ENCODE peak calls at places on chromosomes 3 and 15, in four cellular contexts. One of them, this sample, is unnamed.

GRCh38 chr3:86988235-86988634 is 2.7 kb downstream of the VGLL3 start:
- DNase-seq in PC-3: peak; percentile 61
- DNase-seq in AG04449: peak; percentile 78
- DNase-seq in fibroblast of mammary gland: peak; percentile 87
- DNase-seq in this sample: peak; percentile 82

GRCh38 chr15:45892182-45892581 is 257.4 kb downstream of the SQOR start:
- DNase-seq in AG04449: no peak
- DNase-seq in PC-3: peak; percentile 2
- DNase-seq in fibroblast of mammary gland: no peak
- DNase-seq in this sample: peak; percentile 4

GRCh38 chr3:117193390-117193789 is 483.8 kb downstream of the TUSC7 start:
- DNase-seq in AG04449: no peak
- DNase-seq in PC-3: no peak
- DNase-seq in fibroblast of mammary gland: peak; percentile 24
- DNase-seq in this sample: peak; percentile 38

GRCh38 chr3:132749786-132750185 is 27.6 kb upstream of the NPHP3 start:
- DNase-seq in PC-3: peak; percentile 14
- DNase-seq in fibroblast of mammary gland: peak; percentile 31
- DNase-seq in AG04449: no peak
- DNase-seq in this sample: peak; percentile 3

GRCh38 chr3:102447272-102447671 is 12.5 kb downstream of the ZPLD1 start:
- DNase-seq in PC-3: peak; percentile 78
- DNase-seq in AG04449: no peak
- DNase-seq in fibroblast of mammary gland: peak; percentile 64
- DNase-seq in this sample: peak; percentile 4

GRCh38 chr3:32404714-32405113 is 13.1 kb downstream of the CMTM7 start:
- DNase-seq in PC-3: no peak
- DNase-seq in AG04449: no peak
- DNase-seq in fibroblast of mammary gland: no peak
- DNase-seq in this sample: no peak

GRCh38 chr15:40282870-40283614 is at the start of gene ANKRD63:
- DNase-seq in fibroblast of mammary gland: no peak
- DNase-seq in PC-3: peak; percentile 20
- DNase-seq in AG04449: no peak
- DNase-seq in this sample: peak; percentile 60

GRCh38 chr15:31470756-31471155 is 144.1 kb downstream of the KLF13 start:
- DNase-seq in AG04449: no peak
- DNase-seq in PC-3: no peak
- DNase-seq in fibroblast of mammary gland: no peak
- DNase-seq in this sample: no peak

GRCh38 chr15:80695911-80696651 is 971 bp downstream of the ABHD17C start:
- DNase-seq in AG04449: no peak
- DNase-seq in PC-3: peak; percentile 62
- DNase-seq in fibroblast of mammary gland: peak; percentile 17
- DNase-seq in this sample: peak; percentile 54

GRCh38 chr3:152279474-152279873 is 10.7 kb downstream of the MBNL1 start:
- DNase-seq in PC-3: no peak
- DNase-seq in AG04449: no peak
- DNase-seq in fibroblast of mammary gland: no peak
- DNase-seq in this sample: no peak

GRCh38 chr3:151278223-151278622 is at the start of gene P2RY14:
- DNase-seq in fibroblast of mammary gland: no peak
- DNase-seq in AG04449: no peak
- DNase-seq in PC-3: no peak
- DNase-seq in this sample: no peak

GRCh38 chr15:26129852-26130251 is 266.7 kb upstream of the ATP10A start:
- DNase-seq in fibroblast of mammary gland: no peak
- DNase-seq in PC-3: no peak
- DNase-seq in AG04449: no peak
- DNase-seq in this sample: no peak

This sample was measured in GM23248.